ENCODE peak calls at places on chromosomes 7 and 10, in seven cellular contexts. Z is NCI-H446 treated with DMSO at 0.1 percent for 48 hours; F is T-cell; G is BE2C; J is effector memory CD4-positive, alpha-beta T cell; A is glutamatergic neuron; V is Peyer's patch. N is an unnamed sample.

GRCh38 chr7:4129481-4130122 is 552.5 kb upstream of the FOXK1 start:
- DNase-seq in Z (no peak), F (no peak), G (no peak), J (no peak), A (no peak), V (no peak), N (no peak)

GRCh38 chr7:151076863-151077704 is 3.5 kb downstream of the FASTK start:
- DNase-seq in Z (no peak), F (no peak), G (peak), J (no peak), A (peak), V (no peak), N (no peak)

GRCh38 chr10:110802551-110803238 is 69.0 kb upstream of the PDCD4 start:
- DNase-seq in Z (peak), F (peak), G (peak), J (peak), A (no peak), V (peak), N (peak)

GRCh38 chr7:124702385-124702784 is 63.2 kb downstream of the GPR37 start:
- DNase-seq in Z (no peak), F (no peak), G (no peak), J (no peak), A (no peak), V (no peak), N (no peak)

GRCh38 chr7:128104109-128104742 is 73.0 kb upstream of the LRRC4 start:
- DNase-seq in Z (no peak), F (no peak), G (peak), J (no peak), A (peak), V (peak), N (no peak)

GRCh38 chr10:127069436-127069835 is 127.0 kb downstream of the INSYN2A start:
- DNase-seq in Z (no peak), F (no peak), G (no peak), J (no peak), A (no peak), V (no peak), N (no peak)

GRCh38 chr10:110568055-110568735 is 700 bp downstream of the SMC3 start:
- DNase-seq in Z (no peak), F (peak), G (peak), J (peak), A (peak), V (peak), N (no peak)

GRCh38 chr10:97279121-97279815 is 13.2 kb downstream of the ARHGAP19 start:
- DNase-seq in Z (no peak), F (no peak), G (no peak), J (no peak), A (no peak), V (no peak), N (no peak)

GRCh38 chr10:73910401-73910763 is 550 bp upstream of the PLAU start:
- DNase-seq in Z (no peak), F (no peak), G (no peak), J (no peak), A (no peak), V (no peak), N (no peak)

GRCh38 chr7:25989140-25989705 is 162.8 kb upstream of the NFE2L3 start:
- DNase-seq in Z (no peak), F (no peak), G (no peak), J (no peak), A (no peak), V (no peak), N (no peak)

GRCh38 chr7:137685439-137686164 is 161.2 kb downstream of the DGKI start:
- DNase-seq in Z (no peak), F (no peak), G (no peak), J (no peak), A (no peak), V (no peak), N (no peak)

GRCh38 chr7:37420931-37421330 is 27.7 kb downstream of the ELMO1 start:
- DNase-seq in Z (no peak), F (no peak), G (no peak), J (no peak), A (no peak), V (no peak), N (no peak)

GRCh38 chr10:48306870-48307531 is 524 bp downstream of the MAPK8 start:
- DNase-seq in Z (peak), F (peak), G (peak), J (peak), A (peak), V (peak), N (no peak)

GRCh38 chr7:71308105-71308504 is 176.2 kb downstream of the GALNT17 start:
- DNase-seq in Z (no peak), F (no peak), G (no peak), J (no peak), A (no peak), V (no peak), N (no peak)

GRCh38 chr7:91945476-91945875 is 4.8 kb downstream of the AKAP9 start:
- DNase-seq in Z (no peak), F (no peak), G (no peak), J (no peak), A (no peak), V (no peak), N (no peak)

GRCh38 chr10:68330852-68331454 is 911 bp upstream of the HNRNPH3 start:
- DNase-seq in Z (no peak), F (no peak), G (peak), J (no peak), A (peak), V (peak), N (no peak)

GRCh38 chr7:90749774-90750173 is 153.7 kb downstream of the CDK14 start:
- DNase-seq in Z (no peak), F (no peak), G (no peak), J (no peak), A (no peak), V (no peak), N (no peak)

GRCh38 chr10:6089334-6090219 is 743 bp downstream of the RBM17 start:
- DNase-seq in Z (no peak), F (peak), G (peak), J (no peak), A (peak), V (no peak), N (no peak)

GRCh38 chr10:34319197-34319846 is 495.8 kb downstream of the PARD3 start:
- DNase-seq in Z (peak), F (no peak), G (peak), J (no peak), A (no peak), V (no peak), N (peak)

GRCh38 chr10:110279062-110279986 is 25.4 kb downstream of the SMNDC1 start:
- DNase-seq in Z (peak), F (peak), G (peak), J (peak), A (peak), V (peak), N (peak)

GRCh38 chr10:51369903-51370302 is 295.6 kb downstream of the PRKG1 start:
- DNase-seq in Z (no peak), F (no peak), G (no peak), J (no peak), A (no peak), V (no peak), N (no peak)

N was measured in retinal pigment epithelial cell.